ENCODE peak calls at places on chromosomes 5 and 9, in six cellular contexts. Y is GM13976, J is pancreas, I is GM06990, E is MCF 10A, H is astrocyte of the spinal cord. N is an unnamed sample.

GRCh38 chr9:124030969-124031451 is 19.4 kb downstream of the LHX2 start:
- DNase-seq in Y (peak; percentile 62), J (no peak), E (no peak), I (no peak), H (peak; percentile 28), N (no peak)

GRCh38 chr5:71697967-71698366 is 21.1 kb upstream of the CARTPT start:
- DNase-seq in I (no peak), E (no peak), J (no peak), H (no peak), Y (no peak), N (no peak)

GRCh38 chr9:36862206-36863145 is 171.6 kb downstream of the PAX5 start:
- DNase-seq in I (no peak), E (peak; percentile 48), H (peak; percentile 27), Y (no peak), J (peak; percentile 42), N (peak; percentile 46)

GRCh38 chr9:119091074-119091473 is 278.2 kb downstream of the BRINP1 start:
- DNase-seq in J (no peak), I (no peak), E (no peak), H (no peak), Y (no peak), N (no peak)

GRCh38 chr9:108600896-108601295 is 254.9 kb downstream of the ACTL7B start:
- DNase-seq in E (no peak), H (no peak), I (no peak), J (no peak), Y (no peak), N (no peak)

GRCh38 chr9:113343732-113344231 is 3.7 kb upstream of the WDR31 start:
- DNase-seq in I (no peak), Y (no peak), J (peak; percentile 72), H (peak; percentile 10), E (no peak), N (peak; percentile 86)

GRCh38 chr9:84136119-84136868 is 155.7 kb downstream of the RMI1 start:
- DNase-seq in E (peak; percentile 72), H (peak; percentile 68), J (no peak), I (no peak), Y (no peak), N (peak; percentile 45)

GRCh38 chr9:36637491-36638270 is 65.0 kb downstream of the MELK start:
- DNase-seq in J (no peak), I (no peak), E (no peak), Y (no peak), H (no peak), N (no peak)

GRCh38 chr9:136437430-136437829 is 2.2 kb downstream of the INPP5E start:
- DNase-seq in E (peak; percentile 71), H (peak; percentile 23), Y (no peak), I (no peak), J (no peak), N (no peak)

GRCh38 chr5:97224112-97224750 is 41.2 kb upstream of the RIOK2 start:
- DNase-seq in H (peak; percentile 32), E (no peak), I (no peak), Y (no peak), J (no peak), N (no peak)

GRCh38 chr9:116090030-116090770 is 63.4 kb upstream of the PAPPA start:
- DNase-seq in H (no peak), I (no peak), E (no peak), Y (no peak), J (no peak), N (no peak)

GRCh38 chr5:151053796-151054490 is 26.9 kb downstream of the TNIP1 start:
- DNase-seq in J (no peak), Y (no peak), E (no peak), H (no peak), I (no peak), N (no peak)

GRCh38 chr5:95375591-95375990 is 15.6 kb upstream of the FAM81B start:
- DNase-seq in Y (no peak), H (no peak), E (no peak), J (no peak), I (no peak), N (no peak)

GRCh38 chr5:135435467-135436330 is 11.4 kb downstream of the DCANP1 start:
- DNase-seq in H (no peak), J (no peak), Y (peak; percentile 18), I (no peak), E (no peak), N (no peak)

GRCh38 chr9:98706651-98707103 is 2.1 kb downstream of the GABBR2 start:
- DNase-seq in Y (no peak), I (no peak), H (no peak), J (no peak), E (no peak), N (no peak)

GRCh38 chr5:81787843-81788242 is 36.9 kb upstream of the SSBP2 start:
- DNase-seq in E (peak; percentile 93), H (peak; percentile 85), Y (no peak), I (no peak), J (peak; percentile 83), N (peak; percentile 55)

GRCh38 chr5:168217497-168217896 is 73.9 kb upstream of the WWC1 start:
- DNase-seq in H (no peak), J (no peak), I (no peak), Y (no peak), E (no peak), N (peak; percentile 33)

GRCh38 chr9:16329699-16330113 is 540.8 kb downstream of the BNC2 start:
- DNase-seq in E (no peak), I (no peak), H (peak; percentile 84), Y (no peak), J (no peak), N (peak; percentile 16)

GRCh38 chr5:24621809-24622208 is 23.0 kb downstream of the CDH10 start:
- DNase-seq in Y (no peak), E (peak; percentile 67), I (no peak), H (peak; percentile 10), J (no peak), N (no peak)

GRCh38 chr9:91882628-91883027 is 67.4 kb downstream of the ROR2 start:
- DNase-seq in Y (no peak), H (no peak), E (peak; percentile 43), I (no peak), J (no peak), N (no peak)

GRCh38 chr5:56415356-56415765 is 182.2 kb upstream of the ANKRD55 start:
- DNase-seq in E (peak; percentile 44), Y (peak; percentile 49), H (peak; percentile 43), I (peak; percentile 75), J (no peak), N (peak; percentile 70)

GRCh38 chr5:14760548-14761002 is 96.1 kb downstream of the OTULIN start:
- DNase-seq in I (no peak), H (no peak), J (no peak), E (no peak), Y (no peak), N (no peak)

GRCh38 chr5:133977161-133977787 is 8.8 kb upstream of the C5orf15 start:
- DNase-seq in J (no peak), H (no peak), Y (peak; percentile 39), E (no peak), I (peak; percentile 30), N (no peak)

GRCh38 chr9:1337169-1337568 is 287.0 kb downstream of the DMRT2 start:
- DNase-seq in Y (no peak), J (no peak), H (no peak), I (no peak), E (peak; percentile 79), N (no peak)
- TF ChIP-seq CTCF in Y (no peak), J (no peak), H (no peak), I (peak; percentile 7), E (peak; percentile 7), N (no peak)

DNA sequence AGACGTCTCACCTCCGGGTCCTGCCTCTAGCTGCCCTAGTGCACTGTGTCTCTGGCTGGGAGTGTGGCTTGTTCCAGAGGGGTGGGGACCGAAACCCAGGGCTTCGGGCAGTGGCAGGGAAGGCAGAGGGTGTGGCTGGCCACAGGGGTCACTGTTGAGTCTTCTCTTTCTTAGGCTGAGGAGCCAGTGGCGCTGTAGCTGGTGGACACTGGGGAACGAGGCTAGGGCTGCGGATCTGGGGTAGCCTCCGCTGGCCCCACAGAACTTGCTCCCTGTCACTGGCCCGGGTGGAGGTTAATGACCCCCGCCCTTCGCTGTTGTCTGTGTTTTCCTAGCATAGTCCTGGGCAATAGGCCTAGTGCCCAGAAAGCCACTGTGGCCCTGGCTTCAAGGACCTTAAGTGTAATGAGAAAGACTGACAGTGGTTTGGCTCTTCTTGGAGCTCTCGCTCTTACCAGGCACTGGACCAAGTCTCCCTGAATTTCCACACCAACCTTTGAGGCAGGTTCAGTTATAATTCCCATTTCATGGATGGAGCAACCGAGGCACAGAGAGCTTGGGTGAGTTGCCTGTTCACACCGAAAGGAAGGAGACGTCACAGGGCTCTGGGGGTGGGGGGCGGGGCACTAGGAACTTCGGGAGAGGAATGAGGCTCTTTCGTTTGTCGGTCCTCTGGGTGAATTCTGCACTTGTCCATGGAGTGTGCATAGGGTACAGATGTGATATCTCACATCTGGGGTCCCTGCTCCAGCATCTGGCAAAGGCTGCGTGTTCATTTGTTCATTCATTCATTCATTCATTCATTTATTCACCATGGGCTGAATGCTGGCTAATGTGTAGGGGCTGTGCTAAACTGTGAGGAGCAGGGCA is 4.8 kb upstream of the IER5L start:
- DNase-seq in E (peak; percentile 34), I (no peak), H (no peak), J (no peak), Y (no peak), N (peak; percentile 53)
- TF ChIP-seq CTCF in E (peak; percentile 16), I (peak; percentile 36), H (peak; percentile 55), J (no peak), Y (peak; percentile 15), N (no peak)

DNA sequence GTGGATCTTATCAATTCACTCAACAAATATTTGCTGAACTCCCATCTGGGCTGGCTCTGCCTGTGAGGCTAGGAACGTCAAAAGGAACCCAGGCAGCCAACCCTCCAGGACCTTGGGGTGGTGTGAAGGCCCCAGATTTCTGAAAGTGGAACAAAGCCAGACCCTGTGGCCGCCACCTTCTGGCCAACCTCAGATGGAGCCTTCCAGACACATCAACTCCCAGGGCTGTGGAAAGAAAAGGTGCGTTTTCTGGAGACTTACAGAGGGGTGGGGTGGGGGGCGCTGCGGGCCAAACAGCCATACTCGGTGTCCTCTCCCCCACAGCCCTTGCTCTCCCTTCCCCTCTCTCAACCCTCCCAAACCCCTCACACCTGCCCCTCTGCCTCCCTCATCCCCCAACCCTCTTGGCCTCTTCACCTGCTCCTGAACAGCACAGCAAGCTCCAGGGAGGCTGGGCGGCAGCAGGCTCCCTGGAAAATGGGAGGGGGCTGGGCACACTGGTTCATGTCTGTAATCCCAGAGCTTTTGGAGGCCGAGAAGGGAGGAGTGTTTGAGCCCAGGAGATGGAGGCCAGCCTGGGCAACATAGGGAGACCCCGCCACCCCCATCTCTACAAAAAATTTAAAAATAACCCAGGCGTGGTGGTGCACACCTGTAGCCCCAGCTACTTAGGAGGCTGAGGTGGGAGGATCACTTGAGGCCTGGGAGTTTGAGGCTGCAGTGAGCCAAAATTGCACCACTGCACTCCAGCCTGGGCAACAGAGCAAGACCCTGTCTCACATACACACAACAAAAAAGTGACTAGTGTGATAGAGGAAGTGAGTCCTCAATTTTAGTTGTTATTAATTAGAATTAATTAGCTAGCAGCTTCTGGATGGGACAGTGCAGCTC is 45.0 kb upstream of the PRRC2B start:
- DNase-seq in J (no peak), E (no peak), I (no peak), Y (no peak), H (no peak), N (no peak)
- TF ChIP-seq CTCF in J (no peak), E (no peak), I (peak; percentile 17), Y (no peak), H (peak; percentile 14), N (no peak)

DNA sequence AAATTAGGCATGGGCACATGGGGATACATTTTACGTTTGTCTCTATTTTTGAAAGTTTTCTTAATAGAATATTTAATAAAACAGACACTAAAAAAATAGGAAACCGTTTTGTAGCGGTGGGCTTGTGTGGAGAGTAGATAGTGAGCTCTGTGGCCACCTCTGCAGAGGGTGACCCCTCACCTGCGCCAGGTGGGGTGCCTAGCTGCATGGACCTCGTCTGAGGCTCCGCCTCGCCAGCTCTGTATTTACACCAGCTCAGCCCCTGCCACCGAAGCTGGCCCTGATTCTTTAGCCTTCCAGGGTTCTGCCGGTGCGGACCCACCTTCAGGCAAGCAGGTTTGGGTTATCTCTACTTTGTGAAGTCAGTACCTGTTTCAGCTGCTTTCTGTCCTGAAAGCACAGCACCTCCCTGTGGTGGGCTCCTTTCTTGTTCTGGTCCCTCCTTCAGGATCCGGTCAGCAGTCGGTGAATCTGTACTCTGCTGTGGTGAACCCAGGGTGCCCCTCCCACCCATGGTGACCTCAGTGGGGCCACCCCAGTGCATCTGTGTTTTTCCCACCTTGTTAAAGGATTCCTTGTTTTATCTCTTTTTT is 105.2 kb upstream of the CACNA1B start:
- DNase-seq in E (no peak), J (no peak), I (no peak), H (no peak), Y (no peak), N (no peak)
- TF ChIP-seq CTCF in E (no peak), J (no peak), I (peak; percentile 38), H (peak; percentile 24), Y (peak; percentile 30), N (no peak)

N was measured in transverse colon.